ENCODE peak calls at places on chromosomes 1 and 21, in nine cellular contexts. X is tibial artery; F is HEK293T; G is stimulated activated CD4-positive, alpha-beta T cell treated with anti-CD3 and anti-CD28 coated beads, TNF-alpha, amount 100 ng/mL, for 24 hours; C is germinal center; T is NCI-H774; W is T-helper 1 cell; J is stimulated activated naive CD8-positive, alpha-beta T cell treated with anti-CD3 and anti-CD28 coated beads, Interleukin-15, Interleukin-2, amounts not matched to agents 100 U/mL and 50 U/mL, for 24 hours; E is MV-4-11. L is an unnamed sample.

GRCh38 chr1:198667796-198668195 is 29.0 kb downstream of the PTPRC start:
- DNase-seq in X (no peak), F (no peak), G (no peak), C (no peak), T (no peak), W (no peak), J (no peak), E (no peak), L (no peak)

GRCh38 chr1:218556016-218556415 is 210.9 kb downstream of the TGFB2 start:
- DNase-seq in X (no peak), F (no peak), G (no peak), C (no peak), T (no peak), W (no peak), J (no peak), E (no peak), L (no peak)

GRCh38 chr1:24860841-24861240 is 69.2 kb downstream of the RUNX3 start:
- DNase-seq in X (no peak), F (no peak), G (no peak), C (no peak), T (no peak), W (no peak), J (no peak), E (no peak), L (no peak)

GRCh38 chr1:203406446-203407045 is 55.6 kb upstream of the FMOD start:
- DNase-seq in X (peak), F (no peak), G (no peak), C (no peak), T (no peak), W (no peak), J (no peak), E (no peak), L (no peak)

GRCh38 chr1:52552505-52553371 is at the start of gene TUT4:
- DNase-seq in X (peak), F (peak), G (peak), C (peak), T (peak), W (peak), J (peak), E (peak), L (peak)

GRCh38 chr21:38489729-38490128 is 8.5 kb downstream of the ERG start:
- DNase-seq in X (no peak), F (no peak), G (no peak), C (no peak), T (no peak), W (no peak), J (no peak), E (no peak), L (no peak)

GRCh38 chr1:59223943-59224639 is 72.8 kb upstream of the FGGY start:
- DNase-seq in X (no peak), F (no peak), G (no peak), C (no peak), T (no peak), W (no peak), J (no peak), E (no peak), L (peak)

GRCh38 chr21:42358261-42358660 is 7.5 kb upstream of the TFF2 start:
- DNase-seq in X (no peak), F (no peak), G (no peak), C (no peak), T (no peak), W (no peak), J (no peak), E (no peak), L (no peak)

GRCh38 chr1:65429078-65429477 is 8.6 kb downstream of the LEPR start:
- DNase-seq in X (no peak), F (no peak), G (no peak), C (no peak), T (no peak), W (no peak), J (no peak), E (peak), L (peak)

GRCh38 chr1:3192825-3193224 is 123.8 kb downstream of the PRDM16 start:
- DNase-seq in X (no peak), F (no peak), G (no peak), C (no peak), T (no peak), W (no peak), J (no peak), E (peak), L (no peak)

GRCh38 chr21:21290751-21291150 is 292.5 kb downstream of the NCAM2 start:
- DNase-seq in X (no peak), F (no peak), G (no peak), C (no peak), T (no peak), W (no peak), J (no peak), E (no peak), L (no peak)

GRCh38 chr21:43272591-43272990 is 103.8 kb downstream of the CRYAA start:
- DNase-seq in X (no peak), F (no peak), G (no peak), C (no peak), T (no peak), W (no peak), J (no peak), E (no peak), L (no peak)

GRCh38 chr1:166471359-166471758 is 304.6 kb upstream of the FAM78B start:
- DNase-seq in X (no peak), F (no peak), G (no peak), C (no peak), T (no peak), W (no peak), J (no peak), E (no peak), L (peak)

GRCh38 chr1:84780000-84780716 is 89.9 kb upstream of the SSX2IP start:
- DNase-seq in X (no peak), F (no peak), G (no peak), C (no peak), T (no peak), W (peak), J (no peak), E (peak), L (no peak)

GRCh38 chr1:158286966-158287365 is 2.8 kb upstream of the CD1C start:
- DNase-seq in X (no peak), F (no peak), G (no peak), C (peak), T (no peak), W (no peak), J (no peak), E (peak), L (no peak)

GRCh38 chr1:41362357-41362721 is 1.1 kb downstream of the FOXO6 start:
- DNase-seq in X (no peak), F (no peak), G (no peak), C (no peak), T (no peak), W (no peak), J (no peak), E (no peak), L (peak)

GRCh38 chr1:65395887-65396612 is 24.4 kb upstream of the LEPR start:
- DNase-seq in X (no peak), F (no peak), G (no peak), C (no peak), T (no peak), W (peak), J (no peak), E (peak), L (no peak)

GRCh38 chr1:185656663-185657062 is 77.5 kb upstream of the HMCN1 start:
- DNase-seq in X (no peak), F (no peak), G (no peak), C (no peak), T (no peak), W (no peak), J (no peak), E (no peak), L (peak)

GRCh38 chr1:161209790-161210409 is 5.2 kb upstream of the FCER1G start:
- DNase-seq in X (peak), F (peak), G (peak), C (peak), T (peak), W (peak), J (peak), E (peak), L (peak)

GRCh38 chr1:15031251-15031930 is 122.2 kb upstream of the TMEM51 start:
- DNase-seq in X (no peak), F (no peak), G (no peak), C (no peak), T (no peak), W (no peak), J (no peak), E (no peak), L (no peak)

GRCh38 chr1:212257157-212257556 is 28.1 kb upstream of the PPP2R5A start:
- DNase-seq in X (no peak), F (no peak), G (no peak), C (no peak), T (no peak), W (no peak), J (no peak), E (no peak), L (no peak)

GRCh38 chr1:47584249-47584648 is 146.4 kb downstream of the FOXD2 start:
- DNase-seq in X (peak), F (no peak), G (no peak), C (no peak), T (no peak), W (no peak), J (no peak), E (no peak), L (no peak)

GRCh38 chr1:227885135-227885647 is 62.5 kb downstream of the WNT9A start:
- DNase-seq in X (no peak), F (no peak), G (no peak), C (no peak), T (no peak), W (peak), J (no peak), E (no peak), L (no peak)

L was measured in K562.